ENCODE peak calls at places on chromosomes 11 and 22, in seven cellular contexts. One of them, this sample, is unnamed.

GRCh38 chr22:42001127-42001526 is 2.5 kb downstream of the WBP2NL start:
- DNase-seq in heart left ventricle: no peak
- DNase-seq in adrenal gland: no peak
- DNase-seq in heart right ventricle: no peak
- DNase-seq in fibroblast of villous mesenchyme: no peak
- DNase-seq in AG10803: no peak
- DNase-seq in lung: no peak
- DNase-seq in this sample: no peak

GRCh38 chr11:69508974-69509373 is 27.5 kb downstream of the LINC01488 start:
- DNase-seq in adrenal gland: no peak
- DNase-seq in heart right ventricle: no peak
- DNase-seq in AG10803: no peak
- DNase-seq in lung: no peak
- DNase-seq in heart left ventricle: no peak
- DNase-seq in fibroblast of villous mesenchyme: no peak
- DNase-seq in this sample: no peak

GRCh38 chr11:44615041-44615513 is 49.6 kb downstream of the CD82 start:
- DNase-seq in AG10803: no peak
- DNase-seq in fibroblast of villous mesenchyme: no peak
- DNase-seq in lung: no peak
- DNase-seq in heart right ventricle: no peak
- DNase-seq in adrenal gland: no peak
- DNase-seq in heart left ventricle: no peak
- DNase-seq in this sample: no peak

GRCh38 chr11:18071098-18071705 is 25.1 kb upstream of the TPH1 start:
- DNase-seq in fibroblast of villous mesenchyme: no peak
- DNase-seq in heart right ventricle: no peak
- DNase-seq in AG10803: no peak
- DNase-seq in adrenal gland: no peak
- DNase-seq in lung: no peak
- DNase-seq in heart left ventricle: no peak
- DNase-seq in this sample: no peak

GRCh38 chr22:32660292-32660691 is 141.2 kb upstream of the TIMP3 start:
- DNase-seq in heart right ventricle: peak; percentile 70
- DNase-seq in fibroblast of villous mesenchyme: peak; percentile 86
- DNase-seq in adrenal gland: peak; percentile 72
- DNase-seq in lung: peak; percentile 68
- DNase-seq in AG10803: peak; percentile 67
- DNase-seq in heart left ventricle: peak; percentile 70
- DNase-seq in this sample: no peak

GRCh38 chr22:34850010-34850409 is 215.9 kb upstream of the ISX start:
- DNase-seq in adrenal gland: no peak
- DNase-seq in AG10803: peak; percentile 58
- DNase-seq in lung: no peak
- DNase-seq in fibroblast of villous mesenchyme: no peak
- DNase-seq in heart left ventricle: no peak
- DNase-seq in heart right ventricle: no peak
- DNase-seq in this sample: no peak

GRCh38 chr11:101390539-101390938 is 193.3 kb downstream of the TRPC6 start:
- DNase-seq in fibroblast of villous mesenchyme: peak; percentile 19
- DNase-seq in adrenal gland: no peak
- DNase-seq in heart left ventricle: no peak
- DNase-seq in lung: no peak
- DNase-seq in heart right ventricle: no peak
- DNase-seq in AG10803: peak; percentile 17
- DNase-seq in this sample: no peak

GRCh38 chr11:2271327-2272240 is 1.2 kb upstream of the ASCL2 start:
- DNase-seq in adrenal gland: no peak
- DNase-seq in fibroblast of villous mesenchyme: no peak
- DNase-seq in heart left ventricle: no peak
- DNase-seq in lung: peak; percentile 24
- DNase-seq in heart right ventricle: peak; percentile 2
- DNase-seq in AG10803: no peak
- DNase-seq in this sample: no peak

GRCh38 chr11:95092549-95093324 is 3.1 kb downstream of the ENDOD1 start:
- DNase-seq in AG10803: peak; percentile 47
- DNase-seq in lung: no peak
- DNase-seq in heart left ventricle: no peak
- DNase-seq in fibroblast of villous mesenchyme: peak; percentile 80
- DNase-seq in heart right ventricle: no peak
- DNase-seq in adrenal gland: peak; percentile 39
- DNase-seq in this sample: no peak

GRCh38 chr11:35747638-35748037 is 85.1 kb downstream of the TRIM44 start:
- DNase-seq in adrenal gland: no peak
- DNase-seq in heart right ventricle: no peak
- DNase-seq in fibroblast of villous mesenchyme: no peak
- DNase-seq in AG10803: no peak
- DNase-seq in heart left ventricle: no peak
- DNase-seq in lung: no peak
- DNase-seq in this sample: no peak

GRCh38 chr11:95547186-95547585 is 242.4 kb downstream of the FAM76B start:
- DNase-seq in heart right ventricle: peak; percentile 8
- DNase-seq in AG10803: no peak
- DNase-seq in adrenal gland: no peak
- DNase-seq in fibroblast of villous mesenchyme: no peak
- DNase-seq in lung: no peak
- DNase-seq in heart left ventricle: no peak
- DNase-seq in this sample: no peak

GRCh38 chr11:129589190-129589589 is 213.5 kb downstream of the BARX2 start:
- DNase-seq in heart left ventricle: no peak
- DNase-seq in lung: no peak
- DNase-seq in fibroblast of villous mesenchyme: no peak
- DNase-seq in AG10803: no peak
- DNase-seq in adrenal gland: no peak
- DNase-seq in heart right ventricle: no peak
- DNase-seq in this sample: no peak

GRCh38 chr11:108927791-108928545 is 263.1 kb downstream of the DDX10 start:
- DNase-seq in heart left ventricle: no peak
- DNase-seq in heart right ventricle: no peak
- DNase-seq in fibroblast of villous mesenchyme: no peak
- DNase-seq in AG10803: peak; percentile 23
- DNase-seq in adrenal gland: no peak
- DNase-seq in lung: no peak
- DNase-seq in this sample: no peak

GRCh38 chr11:95419915-95420314 is 188.9 kb upstream of the SESN3 start:
- DNase-seq in fibroblast of villous mesenchyme: peak; percentile 24
- DNase-seq in heart right ventricle: no peak
- DNase-seq in AG10803: peak; percentile 74
- DNase-seq in adrenal gland: no peak
- DNase-seq in heart left ventricle: no peak
- DNase-seq in lung: no peak
- DNase-seq in this sample: peak; percentile 44

GRCh38 chr11:85874265-85874664 is 19.1 kb downstream of the CCDC83 start:
- DNase-seq in heart left ventricle: no peak
- DNase-seq in lung: no peak
- DNase-seq in fibroblast of villous mesenchyme: no peak
- DNase-seq in AG10803: peak; percentile 50
- DNase-seq in adrenal gland: no peak
- DNase-seq in heart right ventricle: no peak
- DNase-seq in this sample: no peak

GRCh38 chr11:69526453-69526810 is 45.0 kb downstream of the LINC01488 start:
- DNase-seq in fibroblast of villous mesenchyme: no peak
- DNase-seq in heart right ventricle: no peak
- DNase-seq in adrenal gland: peak; percentile 4
- DNase-seq in AG10803: no peak
- DNase-seq in lung: no peak
- DNase-seq in heart left ventricle: no peak
- DNase-seq in this sample: no peak

GRCh38 chr11:126561327-126561893 is 205.9 kb downstream of the ST3GAL4 start:
- DNase-seq in fibroblast of villous mesenchyme: peak; percentile 60
- DNase-seq in heart right ventricle: peak; percentile 48
- DNase-seq in lung: no peak
- DNase-seq in adrenal gland: peak; percentile 44
- DNase-seq in heart left ventricle: peak; percentile 18
- DNase-seq in AG10803: peak; percentile 58
- DNase-seq in this sample: no peak

GRCh38 chr11:124938970-124939369 is 3.1 kb upstream of the HEPACAM start:
- DNase-seq in heart left ventricle: no peak
- DNase-seq in AG10803: no peak
- DNase-seq in fibroblast of villous mesenchyme: no peak
- DNase-seq in lung: no peak
- DNase-seq in heart right ventricle: no peak
- DNase-seq in adrenal gland: no peak
- DNase-seq in this sample: no peak

GRCh38 chr11:124938206-124938765 is 2.4 kb upstream of the HEPACAM start:
- DNase-seq in AG10803: peak; percentile 48
- DNase-seq in heart left ventricle: no peak
- DNase-seq in fibroblast of villous mesenchyme: peak; percentile 33
- DNase-seq in heart right ventricle: no peak
- DNase-seq in lung: no peak
- DNase-seq in adrenal gland: no peak
- DNase-seq in this sample: no peak

GRCh38 chr11:124937336-124937935 is 1.6 kb upstream of the HEPACAM start:
- DNase-seq in AG10803: no peak
- DNase-seq in heart left ventricle: no peak
- DNase-seq in fibroblast of villous mesenchyme: no peak
- DNase-seq in adrenal gland: no peak
- DNase-seq in heart right ventricle: no peak
- DNase-seq in lung: no peak
- DNase-seq in this sample: no peak

GRCh38 chr11:124935548-124936514 is at the start of gene HEPACAM:
- DNase-seq in adrenal gland: no peak
- DNase-seq in lung: no peak
- DNase-seq in AG10803: no peak
- DNase-seq in heart right ventricle: no peak
- DNase-seq in heart left ventricle: no peak
- DNase-seq in fibroblast of villous mesenchyme: no peak
- DNase-seq in this sample: no peak

DNA sequence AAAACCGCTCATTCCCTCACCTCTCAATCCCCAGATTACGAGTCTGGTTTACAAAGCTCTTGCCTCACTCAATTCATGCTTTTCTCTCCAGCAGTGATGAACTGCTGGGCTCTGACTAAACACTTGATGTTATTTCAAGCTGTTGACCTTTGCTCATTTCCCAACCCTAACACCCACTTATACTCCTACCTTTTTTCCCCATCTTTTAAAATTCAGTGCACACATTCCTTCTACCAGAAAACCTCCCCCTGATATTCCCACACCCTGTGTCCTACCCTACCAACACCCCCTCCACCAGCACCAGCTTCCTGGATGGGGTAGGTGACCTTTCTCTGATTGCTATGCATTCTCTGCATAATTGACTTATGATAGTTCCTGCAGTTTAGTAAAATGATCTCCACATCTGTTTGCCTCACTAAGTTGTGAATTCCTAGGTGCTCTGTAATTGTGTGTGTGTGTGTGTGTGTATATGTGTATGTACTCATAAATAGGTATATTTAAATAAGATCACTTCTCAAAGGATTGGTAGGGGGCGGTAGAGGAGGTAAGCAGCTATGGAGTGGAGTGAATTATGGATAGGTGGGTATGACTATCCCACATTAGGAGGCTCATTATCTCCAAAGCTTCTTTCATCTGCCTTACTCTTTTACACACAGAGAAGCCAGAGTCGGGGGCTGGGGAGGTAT is 842 bp downstream of the HEPACAM start:
- DNase-seq in lung: no peak
- DNase-seq in AG10803: peak; percentile 86
- DNase-seq in heart right ventricle: no peak
- DNase-seq in heart left ventricle: no peak
- DNase-seq in fibroblast of villous mesenchyme: peak; percentile 87
- DNase-seq in adrenal gland: no peak
- DNase-seq in this sample: peak; percentile 72
- TF ChIP-seq CTCF in lung: no peak
- TF ChIP-seq CTCF in AG10803: peak; percentile 17
- TF ChIP-seq CTCF in heart right ventricle: no peak
- TF ChIP-seq CTCF in heart left ventricle: no peak
- TF ChIP-seq CTCF in fibroblast of villous mesenchyme: peak; percentile 14
- TF ChIP-seq CTCF in adrenal gland: no peak
- TF ChIP-seq CTCF in this sample: no peak

GRCh38 chr11:120212259-120212888 is 1.5 kb downstream of the OAF start:
- DNase-seq in lung: no peak
- DNase-seq in adrenal gland: no peak
- DNase-seq in AG10803: no peak
- DNase-seq in heart right ventricle: no peak
- DNase-seq in heart left ventricle: no peak
- DNase-seq in fibroblast of villous mesenchyme: peak; percentile 21
- DNase-seq in this sample: no peak
- H3K4me3 ChIP-seq in lung: no peak overlapping the region
- H3K4me3 ChIP-seq in adrenal gland: peak overlapping the region; percentile 69
- H3K4me3 ChIP-seq in AG10803: peak overlapping the region; percentile 76
- H3K4me3 ChIP-seq in heart right ventricle: peak overlapping the region; percentile 10
- H3K4me3 ChIP-seq in heart left ventricle: peak overlapping the region; percentile 57
- H3K4me3 ChIP-seq in fibroblast of villous mesenchyme: peak overlapping the region; percentile 84
- H3K4me3 ChIP-seq in this sample: peak overlapping the region; percentile 74

DNA sequence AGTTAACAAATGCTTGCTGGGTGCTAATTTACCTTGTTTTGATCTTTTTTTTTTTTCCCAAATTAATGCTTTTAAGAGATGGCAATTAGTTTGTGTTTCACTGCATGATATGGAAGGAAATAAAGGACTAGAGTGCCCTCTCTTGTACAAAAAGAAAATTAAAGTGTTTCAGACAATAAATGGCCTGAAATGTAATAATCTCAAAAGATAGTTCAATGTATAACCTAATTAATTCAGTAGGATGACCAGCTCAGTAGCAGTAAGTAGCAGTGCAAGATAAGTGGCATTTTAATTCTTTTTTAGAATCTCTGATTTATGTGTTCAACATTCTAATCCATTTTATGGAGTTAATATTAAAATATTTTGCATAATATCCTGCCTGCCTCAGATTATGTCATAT is 39.9 kb upstream of the MYO18B start:
- DNase-seq in heart left ventricle: no peak
- DNase-seq in lung: no peak
- DNase-seq in fibroblast of villous mesenchyme: peak; percentile 36
- DNase-seq in adrenal gland: no peak
- DNase-seq in AG10803: peak; percentile 24
- DNase-seq in heart right ventricle: no peak
- DNase-seq in this sample: no peak
- TF ChIP-seq CTCF in heart left ventricle: peak; percentile 63
- TF ChIP-seq CTCF in lung: peak; percentile 11
- TF ChIP-seq CTCF in fibroblast of villous mesenchyme: peak; percentile 38
- TF ChIP-seq CTCF in adrenal gland: peak; percentile 27
- TF ChIP-seq CTCF in AG10803: peak; percentile 53
- TF ChIP-seq CTCF in heart right ventricle: peak; percentile 35
- TF ChIP-seq CTCF in this sample: peak; percentile 10

GRCh38 chr22:23143119-23143518 is 1.3 kb upstream of the RSPH14 start:
- DNase-seq in AG10803: no peak
- DNase-seq in fibroblast of villous mesenchyme: no peak
- DNase-seq in heart right ventricle: no peak
- DNase-seq in lung: no peak
- DNase-seq in heart left ventricle: no peak
- DNase-seq in adrenal gland: no peak
- DNase-seq in this sample: no peak

GRCh38 chr22:23144432-23144831 is 845 bp upstream of the RAB36 start:
- DNase-seq in adrenal gland: no peak
- DNase-seq in fibroblast of villous mesenchyme: no peak
- DNase-seq in heart right ventricle: no peak
- DNase-seq in lung: no peak
- DNase-seq in AG10803: no peak
- DNase-seq in heart left ventricle: no peak
- DNase-seq in this sample: no peak

GRCh38 chr22:23140385-23140784 is 1.4 kb downstream of the RSPH14 start:
- DNase-seq in fibroblast of villous mesenchyme: no peak
- DNase-seq in adrenal gland: no peak
- DNase-seq in AG10803: no peak
- DNase-seq in heart left ventricle: no peak
- DNase-seq in heart right ventricle: no peak
- DNase-seq in lung: no peak
- DNase-seq in this sample: no peak

GRCh38 chr22:23144926-23145906 is at the start of gene RAB36:
- DNase-seq in heart left ventricle: peak; percentile 94
- DNase-seq in lung: peak; percentile 99
- DNase-seq in fibroblast of villous mesenchyme: peak; percentile 98
- DNase-seq in adrenal gland: peak; percentile 100
- DNase-seq in heart right ventricle: peak; percentile 95
- DNase-seq in AG10803: peak; percentile 97
- DNase-seq in this sample: peak; percentile 72

GRCh38 chr22:23142546-23143105 is 836 bp upstream of the RSPH14 start:
- DNase-seq in fibroblast of villous mesenchyme: no peak
- DNase-seq in heart right ventricle: no peak
- DNase-seq in heart left ventricle: no peak
- DNase-seq in adrenal gland: no peak
- DNase-seq in lung: no peak
- DNase-seq in AG10803: no peak
- DNase-seq in this sample: no peak
- H3K4me3 ChIP-seq in fibroblast of villous mesenchyme: no peak overlapping the region
- H3K4me3 ChIP-seq in heart right ventricle: no peak overlapping the region
- H3K4me3 ChIP-seq in heart left ventricle: no peak overlapping the region
- H3K4me3 ChIP-seq in adrenal gland: no peak overlapping the region
- H3K4me3 ChIP-seq in lung: no peak overlapping the region
- H3K4me3 ChIP-seq in AG10803: no peak overlapping the region
- H3K4me3 ChIP-seq in this sample: no peak overlapping the region